ENCODE peak calls at places on chromosomes 12 and 14, in ten cellular contexts. H, Q, E, Y, W, O, G, X, V and P are unnamed samples.

GRCh38 chr14:93974833-93975232 is 1.5 kb downstream of the ASB2 start:
- DNase-seq in H (no peak), Q (no peak), E (no peak), Y (no peak), W (no peak), O (peak), G (no peak), X (no peak), V (no peak), P (no peak)

GRCh38 chr12:96986883-96987523 is 79.9 kb downstream of the NEDD1 start:
- DNase-seq in H (peak), Q (peak), E (peak), Y (peak), W (no peak), O (no peak), G (peak), X (no peak), V (no peak), P (no peak)

GRCh38 chr12:115794659-115795081 is 482.8 kb downstream of the MED13L start:
- DNase-seq in H (no peak), Q (no peak), E (no peak), Y (peak), W (no peak), O (no peak), G (no peak), X (no peak), V (no peak), P (no peak)

GRCh38 chr12:12398026-12398859 is 41.4 kb downstream of the BORCS5 start:
- DNase-seq in H (peak), Q (peak), E (peak), Y (peak), W (peak), O (peak), G (no peak), X (no peak), V (peak), P (no peak)

GRCh38 chr14:95623195-95623594 is 63.0 kb upstream of the TCL1B start:
- DNase-seq in H (no peak), Q (no peak), E (no peak), Y (no peak), W (no peak), O (no peak), G (no peak), X (no peak), V (no peak), P (no peak)

GRCh38 chr12:26721800-26722199 is 111.2 kb downstream of the ITPR2 start:
- DNase-seq in H (peak), Q (no peak), E (no peak), Y (no peak), W (no peak), O (no peak), G (no peak), X (no peak), V (no peak), P (no peak)

GRCh38 chr12:56032006-56032405 is 9.7 kb upstream of the RPS26 start:
- DNase-seq in H (no peak), Q (no peak), E (no peak), Y (no peak), W (no peak), O (no peak), G (no peak), X (no peak), V (no peak), P (no peak)

GRCh38 chr12:132908145-132909029 is 21.0 kb upstream of the CHFR start:
- DNase-seq in H (peak), Q (peak), E (peak), Y (peak), W (peak), O (peak), G (peak), X (peak), V (peak), P (peak)

GRCh38 chr12:49903700-49904423 is at the start of gene FAIM2:
- DNase-seq in H (no peak), Q (peak), E (peak), Y (no peak), W (peak), O (peak), G (peak), X (peak), V (peak), P (no peak)

GRCh38 chr12:86230516-86231146 is 25.6 kb downstream of the MGAT4C start:
- DNase-seq in H (peak), Q (peak), E (peak), Y (no peak), W (no peak), O (no peak), G (no peak), X (no peak), V (no peak), P (no peak)

GRCh38 chr14:100425454-100425814 is 102.3 kb downstream of the SLC25A47 start:
- DNase-seq in H (no peak), Q (no peak), E (no peak), Y (no peak), W (no peak), O (no peak), G (no peak), X (no peak), V (peak), P (no peak)

GRCh38 chr12:40439771-40440492 is 215.1 kb downstream of the LRRK2 start:
- DNase-seq in H (peak), Q (no peak), E (peak), Y (no peak), W (no peak), O (no peak), G (no peak), X (no peak), V (no peak), P (no peak)

GRCh38 chr12:95582230-95583058 is 31.2 kb upstream of the USP44 start:
- DNase-seq in H (peak), Q (peak), E (peak), Y (peak), W (no peak), O (no peak), G (no peak), X (no peak), V (no peak), P (no peak)

GRCh38 chr12:49367381-49368239 is at the start of gene SPATS2:
- DNase-seq in H (no peak), Q (peak), E (no peak), Y (no peak), W (peak), O (peak), G (peak), X (no peak), V (peak), P (no peak)

GRCh38 chr12:22821985-22822384 is 197.0 kb downstream of the ETNK1 start:
- DNase-seq in H (no peak), Q (no peak), E (no peak), Y (no peak), W (no peak), O (no peak), G (no peak), X (no peak), V (no peak), P (no peak)

GRCh38 chr12:128606040-128606439 is 217.7 kb downstream of the SLC15A4 start:
- DNase-seq in H (no peak), Q (no peak), E (no peak), Y (no peak), W (no peak), O (no peak), G (no peak), X (no peak), V (peak), P (no peak)

GRCh38 chr12:96500686-96501085 is 11.3 kb downstream of the CFAP54 start:
- DNase-seq in H (no peak), Q (peak), E (peak), Y (no peak), W (no peak), O (no peak), G (no peak), X (no peak), V (no peak), P (no peak)

GRCh38 chr12:120733574-120733973 is 7.9 kb downstream of the ACADS start:
- DNase-seq in H (no peak), Q (no peak), E (no peak), Y (no peak), W (no peak), O (no peak), G (no peak), X (no peak), V (no peak), P (no peak)

GRCh38 chr12:92574911-92575570 is 127.7 kb upstream of the PLEKHG7 start:
- DNase-seq in H (no peak), Q (no peak), E (no peak), Y (peak), W (no peak), O (no peak), G (no peak), X (no peak), V (no peak), P (no peak)

GRCh38 chr12:91746976-91747375 is 398.7 kb downstream of the BTG1 start:
- DNase-seq in H (no peak), Q (no peak), E (peak), Y (no peak), W (no peak), O (no peak), G (no peak), X (no peak), V (no peak), P (no peak)

GRCh38 chr14:93894992-93895391 is 32.2 kb upstream of the FAM181A start:
- DNase-seq in H (no peak), Q (no peak), E (no peak), Y (no peak), W (no peak), O (no peak), G (no peak), X (no peak), V (no peak), P (no peak)

GRCh38 chr12:31221566-31221945 is 104.4 kb downstream of the SINHCAF start:
- DNase-seq in H (no peak), Q (no peak), E (no peak), Y (no peak), W (no peak), O (no peak), G (no peak), X (no peak), V (no peak), P (no peak)

GRCh38 chr12:94327819-94328218 is 131.8 kb downstream of the CEP83 start:
- DNase-seq in H (no peak), Q (no peak), E (peak), Y (no peak), W (no peak), O (no peak), G (no peak), X (no peak), V (no peak), P (no peak)

GRCh38 chr12:94326727-94327126 is 132.9 kb downstream of the CEP83 start:
- DNase-seq in H (no peak), Q (peak), E (peak), Y (no peak), W (no peak), O (no peak), G (no peak), X (no peak), V (no peak), P (no peak)

GRCh38 chr12:94326234-94326633 is 133.4 kb downstream of the CEP83 start:
- DNase-seq in H (no peak), Q (no peak), E (no peak), Y (no peak), W (no peak), O (no peak), G (no peak), X (no peak), V (no peak), P (no peak)

GRCh38 chr12:94329366-94329765 is 130.3 kb downstream of the CEP83 start:
- DNase-seq in H (no peak), Q (no peak), E (no peak), Y (no peak), W (no peak), O (no peak), G (no peak), X (no peak), V (no peak), P (no peak)
- TF ChIP-seq CTCF in H (peak), Q (no peak), E (peak), Y (no peak), W (no peak), O (no peak), G (no peak), X (no peak), V (no peak), P (no peak)

DNA sequence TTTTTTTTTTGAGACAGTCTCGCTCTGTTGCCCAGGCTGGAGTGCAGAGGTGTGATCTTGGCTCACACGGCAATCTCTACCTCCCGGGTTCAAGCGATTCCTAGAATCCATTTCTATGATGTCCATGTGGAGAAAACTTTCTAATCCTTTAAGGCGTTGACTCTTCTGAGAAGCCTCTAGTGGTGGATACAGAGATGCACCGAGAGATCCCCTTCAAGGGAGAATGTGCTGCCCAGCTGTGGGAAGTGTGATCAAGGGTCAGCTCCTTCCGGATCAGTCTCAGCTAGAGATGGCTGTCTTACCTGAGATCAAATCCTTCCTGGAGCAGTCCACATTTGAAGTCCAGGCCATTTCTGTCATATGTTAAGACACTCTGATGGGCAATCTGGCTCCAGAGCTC is 92.7 kb upstream of the HECTD1 start:
- DNase-seq in H (peak), Q (no peak), E (peak), Y (peak), W (no peak), O (no peak), G (no peak), X (no peak), V (no peak), P (no peak)
- TF ChIP-seq CTCF in H (no peak), Q (peak), E (peak), Y (peak), W (no peak), O (no peak), G (peak), X (no peak), V (no peak), P (no peak)

GRCh38 chr14:39034481-39035296 is 68.3 kb downstream of the SEC23A start:
- DNase-seq in H (no peak), Q (peak), E (no peak), Y (no peak), W (no peak), O (no peak), G (no peak), X (no peak), V (no peak), P (no peak)
- TF ChIP-seq CTCF in H (no peak), Q (peak), E (peak), Y (peak), W (no peak), O (peak), G (peak), X (peak), V (no peak), P (peak)

GRCh38 chr12:125451408-125451807 is 386.2 kb downstream of the AACS start:
- DNase-seq in H (no peak), Q (no peak), E (no peak), Y (no peak), W (no peak), O (no peak), G (no peak), X (no peak), V (no peak), P (no peak)

GRCh38 chr12:125454786-125455450 is 389.7 kb downstream of the AACS start:
- DNase-seq in H (no peak), Q (no peak), E (no peak), Y (no peak), W (no peak), O (no peak), G (no peak), X (no peak), V (no peak), P (no peak)

GRCh38 chr12:125453751-125454150 is 388.5 kb downstream of the AACS start:
- DNase-seq in H (no peak), Q (no peak), E (no peak), Y (no peak), W (no peak), O (no peak), G (no peak), X (peak), V (no peak), P (no peak)

DNA sequence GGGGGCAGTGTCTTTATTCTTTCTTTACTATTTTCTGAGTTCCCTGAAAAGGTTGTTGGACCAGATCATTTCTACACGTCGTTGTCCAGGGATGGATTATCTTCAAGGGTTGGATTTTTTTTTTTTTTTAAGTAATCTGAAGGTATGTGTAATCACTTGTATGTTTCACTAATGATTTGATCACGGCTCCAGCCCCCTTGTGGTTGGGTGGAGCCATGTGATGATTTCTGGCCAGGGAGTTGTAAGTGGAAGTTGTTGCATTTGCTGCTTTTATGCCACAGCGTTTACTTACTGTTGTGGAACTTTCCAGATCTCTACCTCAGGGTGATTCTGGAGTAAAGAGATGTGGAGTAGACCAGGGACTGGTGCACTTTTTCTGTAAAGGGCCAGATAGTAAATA is 390.3 kb downstream of the AACS start:
- DNase-seq in H (no peak), Q (no peak), E (no peak), Y (no peak), W (no peak), O (no peak), G (no peak), X (no peak), V (no peak), P (no peak)
- TF ChIP-seq CTCF in H (no peak), Q (no peak), E (no peak), Y (peak), W (no peak), O (no peak), G (peak), X (peak), V (no peak), P (peak)

DNA sequence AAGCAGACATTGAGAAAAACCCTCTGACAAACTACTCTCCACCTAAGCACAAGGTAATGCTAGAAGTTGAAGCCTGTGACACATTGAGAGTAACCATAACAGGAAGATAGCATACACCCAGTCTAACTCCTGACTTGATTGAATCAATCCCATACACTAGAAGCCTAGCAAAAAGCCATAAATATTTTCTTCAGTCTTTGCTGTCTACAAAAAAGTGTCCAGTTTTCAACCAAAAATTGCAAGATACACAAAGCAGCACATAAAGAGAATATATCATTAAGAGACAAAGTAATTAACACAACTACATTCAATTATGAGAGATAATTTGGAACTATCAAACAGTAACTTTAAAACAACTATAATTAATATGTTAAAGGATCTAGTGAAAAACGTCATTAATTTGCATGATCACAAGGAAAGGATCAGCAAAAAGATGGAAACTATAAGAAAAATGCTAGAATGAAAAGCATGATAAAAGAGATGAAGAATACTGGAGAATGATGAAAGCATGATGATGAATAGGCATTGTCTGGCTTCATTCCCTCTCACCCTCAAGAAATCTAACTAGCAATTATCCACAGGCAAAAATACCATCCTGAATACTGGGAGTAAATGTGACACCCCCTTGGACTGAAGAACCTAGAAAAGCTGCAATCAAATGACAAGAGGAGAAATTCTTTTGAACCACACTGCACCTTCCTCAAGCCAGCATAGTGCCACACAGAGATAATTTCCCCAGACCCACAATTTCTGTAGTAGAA is 119.6 kb downstream of the LLPH start:
- DNase-seq in H (no peak), Q (no peak), E (no peak), Y (no peak), W (no peak), O (no peak), G (no peak), X (no peak), V (no peak), P (no peak)
- TF ChIP-seq CTCF in H (no peak), Q (no peak), E (no peak), Y (no peak), W (no peak), O (no peak), G (no peak), X (no peak), V (no peak), P (no peak)

GRCh38 chr12:2317819-2318218 is 265.0 kb downstream of the CACNA1C start:
- DNase-seq in H (no peak), Q (no peak), E (no peak), Y (no peak), W (no peak), O (no peak), G (no peak), X (no peak), V (no peak), P (no peak)
- TF ChIP-seq CTCF in H (no peak), Q (no peak), E (no peak), Y (no peak), W (no peak), O (no peak), G (peak), X (no peak), V (no peak), P (no peak)